ENCODE peak calls at places on chromosome 20, in ten cellular contexts. One of them, this sample, is unnamed.
A peak's percentile ranks its signal among the peaks of the same experiment; 100 is the strongest.

GRCh38 chr20:46512943-46513844 is at the start of gene ZNF334:
- DNase-seq in NCI-H2081 treated with DMSO at 0.1 percent for 48 hours: peak; percentile 58
- DNase-seq in Right ventricle myocardium superior: peak; percentile 81
- DNase-seq in SJSA1: no peak
- DNase-seq in MV-4-11: peak; percentile 82
- DNase-seq in activated CD4-positive, alpha-beta T cell treated with anti-CD3 and anti-CD28 coated beads for 4 hours: no peak
- DNase-seq in T-helper 1 cell: no peak
- DNase-seq in M059J: peak; percentile 69
- DNase-seq in NCI-H2029: peak; percentile 81
- DNase-seq in glomerular endothelial cell: no peak
- DNase-seq in this sample: no peak

GRCh38 chr20:7673841-7674240 is 266.4 kb downstream of the HAO1 start:
- DNase-seq in SJSA1: no peak
- DNase-seq in T-helper 1 cell: no peak
- DNase-seq in glomerular endothelial cell: no peak
- DNase-seq in Right ventricle myocardium superior: no peak
- DNase-seq in NCI-H2029: no peak
- DNase-seq in M059J: peak; percentile 18
- DNase-seq in MV-4-11: no peak
- DNase-seq in activated CD4-positive, alpha-beta T cell treated with anti-CD3 and anti-CD28 coated beads for 4 hours: no peak
- DNase-seq in NCI-H2081 treated with DMSO at 0.1 percent for 48 hours: no peak
- DNase-seq in this sample: no peak

GRCh38 chr20:34296468-34296867 is 6.7 kb downstream of the AHCY start:
- DNase-seq in NCI-H2081 treated with DMSO at 0.1 percent for 48 hours: no peak
- DNase-seq in Right ventricle myocardium superior: no peak
- DNase-seq in glomerular endothelial cell: no peak
- DNase-seq in NCI-H2029: no peak
- DNase-seq in T-helper 1 cell: no peak
- DNase-seq in MV-4-11: no peak
- DNase-seq in M059J: no peak
- DNase-seq in activated CD4-positive, alpha-beta T cell treated with anti-CD3 and anti-CD28 coated beads for 4 hours: no peak
- DNase-seq in SJSA1: no peak
- DNase-seq in this sample: no peak

GRCh38 chr20:63189846-63190559 is 25.9 kb downstream of the YTHDF1 start:
- DNase-seq in Right ventricle myocardium superior: no peak
- DNase-seq in SJSA1: no peak
- DNase-seq in activated CD4-positive, alpha-beta T cell treated with anti-CD3 and anti-CD28 coated beads for 4 hours: no peak
- DNase-seq in T-helper 1 cell: no peak
- DNase-seq in MV-4-11: no peak
- DNase-seq in NCI-H2081 treated with DMSO at 0.1 percent for 48 hours: no peak
- DNase-seq in M059J: no peak
- DNase-seq in glomerular endothelial cell: no peak
- DNase-seq in NCI-H2029: no peak
- DNase-seq in this sample: no peak

GRCh38 chr20:19515074-19515473 is 243.0 kb upstream of the RIN2 start:
- DNase-seq in MV-4-11: no peak
- DNase-seq in Right ventricle myocardium superior: no peak
- DNase-seq in NCI-H2081 treated with DMSO at 0.1 percent for 48 hours: no peak
- DNase-seq in glomerular endothelial cell: no peak
- DNase-seq in M059J: no peak
- DNase-seq in activated CD4-positive, alpha-beta T cell treated with anti-CD3 and anti-CD28 coated beads for 4 hours: no peak
- DNase-seq in NCI-H2029: no peak
- DNase-seq in SJSA1: no peak
- DNase-seq in T-helper 1 cell: no peak
- DNase-seq in this sample: no peak

GRCh38 chr20:24146231-24146634 is 157.7 kb upstream of the GGTLC1 start:
- DNase-seq in SJSA1: no peak
- DNase-seq in glomerular endothelial cell: no peak
- DNase-seq in NCI-H2081 treated with DMSO at 0.1 percent for 48 hours: no peak
- DNase-seq in NCI-H2029: no peak
- DNase-seq in T-helper 1 cell: no peak
- DNase-seq in activated CD4-positive, alpha-beta T cell treated with anti-CD3 and anti-CD28 coated beads for 4 hours: no peak
- DNase-seq in M059J: peak; percentile 56
- DNase-seq in MV-4-11: no peak
- DNase-seq in Right ventricle myocardium superior: no peak
- DNase-seq in this sample: no peak

GRCh38 chr20:62350629-62351422 is 16.3 kb downstream of the LAMA5 start:
- DNase-seq in NCI-H2029: no peak
- DNase-seq in Right ventricle myocardium superior: peak; percentile 17
- DNase-seq in glomerular endothelial cell: no peak
- DNase-seq in T-helper 1 cell: no peak
- DNase-seq in SJSA1: no peak
- DNase-seq in NCI-H2081 treated with DMSO at 0.1 percent for 48 hours: no peak
- DNase-seq in activated CD4-positive, alpha-beta T cell treated with anti-CD3 and anti-CD28 coated beads for 4 hours: no peak
- DNase-seq in MV-4-11: no peak
- DNase-seq in M059J: no peak
- DNase-seq in this sample: no peak

GRCh38 chr20:21184810-21185209 is 58.9 kb downstream of the KIZ start:
- DNase-seq in glomerular endothelial cell: no peak
- DNase-seq in M059J: peak; percentile 49
- DNase-seq in activated CD4-positive, alpha-beta T cell treated with anti-CD3 and anti-CD28 coated beads for 4 hours: no peak
- DNase-seq in NCI-H2029: no peak
- DNase-seq in Right ventricle myocardium superior: no peak
- DNase-seq in MV-4-11: no peak
- DNase-seq in NCI-H2081 treated with DMSO at 0.1 percent for 48 hours: no peak
- DNase-seq in T-helper 1 cell: no peak
- DNase-seq in SJSA1: no peak
- DNase-seq in this sample: no peak

GRCh38 chr20:62805365-62805710 is 703 bp downstream of the OGFR start:
- DNase-seq in SJSA1: peak; percentile 29
- DNase-seq in MV-4-11: no peak
- DNase-seq in Right ventricle myocardium superior: no peak
- DNase-seq in glomerular endothelial cell: no peak
- DNase-seq in NCI-H2029: no peak
- DNase-seq in activated CD4-positive, alpha-beta T cell treated with anti-CD3 and anti-CD28 coated beads for 4 hours: no peak
- DNase-seq in T-helper 1 cell: no peak
- DNase-seq in M059J: peak; percentile 39
- DNase-seq in NCI-H2081 treated with DMSO at 0.1 percent for 48 hours: no peak
- DNase-seq in this sample: no peak

GRCh38 chr20:24507182-24507853 is 37.9 kb downstream of the SYNDIG1 start:
- DNase-seq in SJSA1: no peak
- DNase-seq in M059J: no peak
- DNase-seq in glomerular endothelial cell: no peak
- DNase-seq in MV-4-11: no peak
- DNase-seq in Right ventricle myocardium superior: no peak
- DNase-seq in NCI-H2029: no peak
- DNase-seq in T-helper 1 cell: no peak
- DNase-seq in NCI-H2081 treated with DMSO at 0.1 percent for 48 hours: no peak
- DNase-seq in activated CD4-positive, alpha-beta T cell treated with anti-CD3 and anti-CD28 coated beads for 4 hours: no peak
- DNase-seq in this sample: no peak

GRCh38 chr20:19275630-19276071 is 63.2 kb downstream of the SLC24A3 start:
- DNase-seq in glomerular endothelial cell: no peak
- DNase-seq in MV-4-11: no peak
- DNase-seq in Right ventricle myocardium superior: peak; percentile 72
- DNase-seq in M059J: peak; percentile 69
- DNase-seq in NCI-H2081 treated with DMSO at 0.1 percent for 48 hours: no peak
- DNase-seq in NCI-H2029: peak; percentile 89
- DNase-seq in SJSA1: no peak
- DNase-seq in activated CD4-positive, alpha-beta T cell treated with anti-CD3 and anti-CD28 coated beads for 4 hours: no peak
- DNase-seq in T-helper 1 cell: no peak
- DNase-seq in this sample: no peak

GRCh38 chr20:11777861-11778570 is 139.7 kb upstream of the BTBD3 start:
- DNase-seq in glomerular endothelial cell: peak; percentile 78
- DNase-seq in NCI-H2081 treated with DMSO at 0.1 percent for 48 hours: peak; percentile 29
- DNase-seq in Right ventricle myocardium superior: no peak
- DNase-seq in T-helper 1 cell: no peak
- DNase-seq in M059J: peak; percentile 94
- DNase-seq in SJSA1: peak; percentile 64
- DNase-seq in activated CD4-positive, alpha-beta T cell treated with anti-CD3 and anti-CD28 coated beads for 4 hours: no peak
- DNase-seq in MV-4-11: no peak
- DNase-seq in NCI-H2029: peak; percentile 7
- DNase-seq in this sample: no peak

GRCh38 chr20:60310551-60310950 is 352.3 kb downstream of the CDH26 start:
- DNase-seq in SJSA1: no peak
- DNase-seq in NCI-H2081 treated with DMSO at 0.1 percent for 48 hours: no peak
- DNase-seq in MV-4-11: no peak
- DNase-seq in Right ventricle myocardium superior: no peak
- DNase-seq in NCI-H2029: no peak
- DNase-seq in M059J: no peak
- DNase-seq in glomerular endothelial cell: no peak
- DNase-seq in T-helper 1 cell: no peak
- DNase-seq in activated CD4-positive, alpha-beta T cell treated with anti-CD3 and anti-CD28 coated beads for 4 hours: no peak
- DNase-seq in this sample: no peak

GRCh38 chr20:64113796-64114355 is 6.5 kb upstream of the NPBWR2 start:
- DNase-seq in M059J: no peak
- DNase-seq in T-helper 1 cell: no peak
- DNase-seq in MV-4-11: no peak
- DNase-seq in Right ventricle myocardium superior: peak; percentile 13
- DNase-seq in NCI-H2029: no peak
- DNase-seq in SJSA1: no peak
- DNase-seq in glomerular endothelial cell: no peak
- DNase-seq in NCI-H2081 treated with DMSO at 0.1 percent for 48 hours: no peak
- DNase-seq in activated CD4-positive, alpha-beta T cell treated with anti-CD3 and anti-CD28 coated beads for 4 hours: no peak
- DNase-seq in this sample: no peak

GRCh38 chr20:34403908-34404307 is 40.8 kb downstream of the ITCH start:
- DNase-seq in T-helper 1 cell: no peak
- DNase-seq in NCI-H2081 treated with DMSO at 0.1 percent for 48 hours: no peak
- DNase-seq in MV-4-11: peak; percentile 46
- DNase-seq in Right ventricle myocardium superior: no peak
- DNase-seq in M059J: no peak
- DNase-seq in glomerular endothelial cell: no peak
- DNase-seq in NCI-H2029: no peak
- DNase-seq in SJSA1: no peak
- DNase-seq in activated CD4-positive, alpha-beta T cell treated with anti-CD3 and anti-CD28 coated beads for 4 hours: no peak
- DNase-seq in this sample: no peak

GRCh38 chr20:38748097-38748862 is at the start of gene ACTR5:
- DNase-seq in activated CD4-positive, alpha-beta T cell treated with anti-CD3 and anti-CD28 coated beads for 4 hours: peak; percentile 98
- DNase-seq in Right ventricle myocardium superior: peak; percentile 96
- DNase-seq in NCI-H2081 treated with DMSO at 0.1 percent for 48 hours: peak; percentile 79
- DNase-seq in MV-4-11: peak; percentile 86
- DNase-seq in NCI-H2029: peak; percentile 92
- DNase-seq in glomerular endothelial cell: no peak
- DNase-seq in SJSA1: peak; percentile 96
- DNase-seq in T-helper 1 cell: peak; percentile 97
- DNase-seq in M059J: peak; percentile 88
- DNase-seq in this sample: peak; percentile 91

GRCh38 chr20:62159835-62160234 is 16.3 kb downstream of the SS18L1 start:
- DNase-seq in glomerular endothelial cell: no peak
- DNase-seq in SJSA1: no peak
- DNase-seq in NCI-H2029: no peak
- DNase-seq in activated CD4-positive, alpha-beta T cell treated with anti-CD3 and anti-CD28 coated beads for 4 hours: peak; percentile 41
- DNase-seq in T-helper 1 cell: no peak
- DNase-seq in MV-4-11: no peak
- DNase-seq in M059J: peak; percentile 95
- DNase-seq in NCI-H2081 treated with DMSO at 0.1 percent for 48 hours: no peak
- DNase-seq in Right ventricle myocardium superior: no peak
- DNase-seq in this sample: no peak

GRCh38 chr20:61719691-61720347 is 345.9 kb downstream of the TAF4 start:
- DNase-seq in NCI-H2029: no peak
- DNase-seq in MV-4-11: no peak
- DNase-seq in M059J: no peak
- DNase-seq in activated CD4-positive, alpha-beta T cell treated with anti-CD3 and anti-CD28 coated beads for 4 hours: peak; percentile 13
- DNase-seq in glomerular endothelial cell: no peak
- DNase-seq in SJSA1: no peak
- DNase-seq in NCI-H2081 treated with DMSO at 0.1 percent for 48 hours: no peak
- DNase-seq in T-helper 1 cell: peak; percentile 30
- DNase-seq in Right ventricle myocardium superior: no peak
- DNase-seq in this sample: no peak

GRCh38 chr20:19886666-19887288 is 128.7 kb downstream of the RIN2 start:
- DNase-seq in NCI-H2081 treated with DMSO at 0.1 percent for 48 hours: no peak
- DNase-seq in activated CD4-positive, alpha-beta T cell treated with anti-CD3 and anti-CD28 coated beads for 4 hours: no peak
- DNase-seq in T-helper 1 cell: no peak
- DNase-seq in NCI-H2029: no peak
- DNase-seq in SJSA1: no peak
- DNase-seq in Right ventricle myocardium superior: no peak
- DNase-seq in MV-4-11: no peak
- DNase-seq in glomerular endothelial cell: no peak
- DNase-seq in M059J: peak; percentile 45
- DNase-seq in this sample: no peak

GRCh38 chr20:10228330-10228729 is 9.7 kb downstream of the SNAP25 start:
- DNase-seq in NCI-H2081 treated with DMSO at 0.1 percent for 48 hours: no peak
- DNase-seq in NCI-H2029: peak; percentile 24
- DNase-seq in MV-4-11: no peak
- DNase-seq in Right ventricle myocardium superior: no peak
- DNase-seq in SJSA1: no peak
- DNase-seq in T-helper 1 cell: no peak
- DNase-seq in glomerular endothelial cell: no peak
- DNase-seq in M059J: no peak
- DNase-seq in activated CD4-positive, alpha-beta T cell treated with anti-CD3 and anti-CD28 coated beads for 4 hours: no peak
- DNase-seq in this sample: no peak

GRCh38 chr20:45405566-45406259 is 2.4 kb upstream of the DBNDD2 start:
- DNase-seq in NCI-H2029: no peak
- DNase-seq in NCI-H2081 treated with DMSO at 0.1 percent for 48 hours: no peak
- DNase-seq in activated CD4-positive, alpha-beta T cell treated with anti-CD3 and anti-CD28 coated beads for 4 hours: no peak
- DNase-seq in M059J: peak; percentile 36
- DNase-seq in Right ventricle myocardium superior: peak; percentile 67
- DNase-seq in SJSA1: no peak
- DNase-seq in T-helper 1 cell: no peak
- DNase-seq in MV-4-11: no peak
- DNase-seq in glomerular endothelial cell: no peak
- DNase-seq in this sample: no peak

GRCh38 chr20:57938158-57939108 is 228.6 kb upstream of the PMEPA1 start:
- DNase-seq in NCI-H2029: no peak
- DNase-seq in T-helper 1 cell: no peak
- DNase-seq in activated CD4-positive, alpha-beta T cell treated with anti-CD3 and anti-CD28 coated beads for 4 hours: no peak
- DNase-seq in M059J: no peak
- DNase-seq in glomerular endothelial cell: no peak
- DNase-seq in Right ventricle myocardium superior: no peak
- DNase-seq in SJSA1: no peak
- DNase-seq in NCI-H2081 treated with DMSO at 0.1 percent for 48 hours: no peak
- DNase-seq in MV-4-11: no peak
- DNase-seq in this sample: no peak

GRCh38 chr20:41552295-41553068 is 65.7 kb downstream of the CHD6 start:
- DNase-seq in SJSA1: no peak
- DNase-seq in M059J: no peak
- DNase-seq in MV-4-11: no peak
- DNase-seq in glomerular endothelial cell: no peak
- DNase-seq in Right ventricle myocardium superior: no peak
- DNase-seq in NCI-H2029: no peak
- DNase-seq in activated CD4-positive, alpha-beta T cell treated with anti-CD3 and anti-CD28 coated beads for 4 hours: no peak
- DNase-seq in NCI-H2081 treated with DMSO at 0.1 percent for 48 hours: no peak
- DNase-seq in T-helper 1 cell: no peak
- DNase-seq in this sample: no peak

GRCh38 chr20:43739148-43739749 is 12.4 kb upstream of the GTSF1L start:
- DNase-seq in NCI-H2081 treated with DMSO at 0.1 percent for 48 hours: no peak
- DNase-seq in M059J: no peak
- DNase-seq in NCI-H2029: peak; percentile 37
- DNase-seq in activated CD4-positive, alpha-beta T cell treated with anti-CD3 and anti-CD28 coated beads for 4 hours: no peak
- DNase-seq in SJSA1: no peak
- DNase-seq in Right ventricle myocardium superior: no peak
- DNase-seq in T-helper 1 cell: no peak
- DNase-seq in glomerular endothelial cell: no peak
- DNase-seq in MV-4-11: no peak
- DNase-seq in this sample: no peak

GRCh38 chr20:10551732-10552724 is 116.9 kb downstream of the SLX4IP start:
- DNase-seq in glomerular endothelial cell: no peak
- DNase-seq in NCI-H2081 treated with DMSO at 0.1 percent for 48 hours: no peak
- DNase-seq in activated CD4-positive, alpha-beta T cell treated with anti-CD3 and anti-CD28 coated beads for 4 hours: no peak
- DNase-seq in Right ventricle myocardium superior: no peak
- DNase-seq in M059J: no peak
- DNase-seq in NCI-H2029: no peak
- DNase-seq in SJSA1: no peak
- DNase-seq in MV-4-11: peak; percentile 71
- DNase-seq in T-helper 1 cell: no peak
- DNase-seq in this sample: no peak

GRCh38 chr20:13220194-13220856 is 749 bp upstream of the ISM1 start:
- DNase-seq in MV-4-11: no peak
- DNase-seq in M059J: no peak
- DNase-seq in activated CD4-positive, alpha-beta T cell treated with anti-CD3 and anti-CD28 coated beads for 4 hours: peak; percentile 7
- DNase-seq in T-helper 1 cell: no peak
- DNase-seq in glomerular endothelial cell: no peak
- DNase-seq in SJSA1: no peak
- DNase-seq in NCI-H2029: peak; percentile 13
- DNase-seq in NCI-H2081 treated with DMSO at 0.1 percent for 48 hours: no peak
- DNase-seq in Right ventricle myocardium superior: peak; percentile 64
- DNase-seq in this sample: no peak

GRCh38 chr20:23049201-23049932 is at the start of gene THBD:
- DNase-seq in glomerular endothelial cell: no peak
- DNase-seq in MV-4-11: peak; percentile 82
- DNase-seq in NCI-H2029: no peak
- DNase-seq in SJSA1: peak; percentile 73
- DNase-seq in M059J: peak; percentile 93
- DNase-seq in Right ventricle myocardium superior: peak; percentile 90
- DNase-seq in T-helper 1 cell: no peak
- DNase-seq in activated CD4-positive, alpha-beta T cell treated with anti-CD3 and anti-CD28 coated beads for 4 hours: no peak
- DNase-seq in NCI-H2081 treated with DMSO at 0.1 percent for 48 hours: no peak
- DNase-seq in this sample: peak; percentile 45

GRCh38 chr20:324177-325042 is 942 bp upstream of the SOX12 start:
- DNase-seq in Right ventricle myocardium superior: peak; percentile 95
- DNase-seq in M059J: peak; percentile 94
- DNase-seq in NCI-H2029: peak; percentile 84
- DNase-seq in MV-4-11: peak; percentile 80
- DNase-seq in T-helper 1 cell: peak; percentile 81
- DNase-seq in activated CD4-positive, alpha-beta T cell treated with anti-CD3 and anti-CD28 coated beads for 4 hours: peak; percentile 92
- DNase-seq in SJSA1: peak; percentile 94
- DNase-seq in glomerular endothelial cell: no peak
- DNase-seq in NCI-H2081 treated with DMSO at 0.1 percent for 48 hours: peak; percentile 44
- DNase-seq in this sample: peak; percentile 80